ENCODE peak calls at places on chromosomes 12 and 14, in six cellular contexts. Z is GM23248, E is right atrium auricular region, Q is lower lobe of right lung, W is Panc1, X is HCT116. S is an unnamed sample.
A peak's percentile ranks its signal among the peaks of the same experiment; 100 is the strongest.

GRCh38 chr12:21773799-21774198 is 707 bp downstream of the KCNJ8 start:
- DNase-seq in Z (peak; percentile 45), X (no peak), E (no peak), W (no peak), Q (no peak), S (no peak)

GRCh38 chr12:110135012-110135411 is 10.9 kb downstream of the IFT81 start:
- DNase-seq in Q (no peak), Z (peak; percentile 91), X (no peak), E (no peak), W (no peak), S (peak; percentile 8)

GRCh38 chr12:93813181-93813580 is 136.0 kb downstream of the CRADD start:
- DNase-seq in Q (no peak), X (no peak), E (no peak), Z (peak; percentile 50), W (no peak), S (no peak)

GRCh38 chr12:47770086-47770726 is 2.8 kb upstream of the SLC48A1 start:
- DNase-seq in Z (peak; percentile 81), Q (peak; percentile 19), X (no peak), E (no peak), W (no peak), S (no peak)

GRCh38 chr14:88323520-88324199 is 591 bp upstream of the KCNK10 start:
- DNase-seq in Z (peak; percentile 32), Q (no peak), E (no peak), W (no peak), X (no peak), S (peak; percentile 38)

GRCh38 chr14:89543420-89543790 is 126.4 kb upstream of the FOXN3 start:
- DNase-seq in X (no peak), E (no peak), Q (no peak), Z (no peak), W (no peak), S (no peak)

GRCh38 chr14:34051966-34052657 is 101.2 kb upstream of the EGLN3 start:
- DNase-seq in Z (peak; percentile 83), X (peak; percentile 88), E (no peak), W (no peak), Q (no peak), S (peak; percentile 67)

GRCh38 chr12:113826805-113827204 is 139.3 kb downstream of the RBM19 start:
- DNase-seq in W (no peak), E (no peak), Z (no peak), Q (no peak), X (no peak), S (no peak)

GRCh38 chr12:76810690-76811434 is 46.9 kb downstream of the ZDHHC17 start:
- DNase-seq in X (no peak), Z (no peak), E (no peak), Q (no peak), W (no peak), S (no peak)

GRCh38 chr12:48980389-48980952 is 2.3 kb downstream of the WNT1 start:
- DNase-seq in Q (peak; percentile 58), X (no peak), E (no peak), W (no peak), Z (no peak), S (no peak)

GRCh38 chr12:26628234-26628633 is 204.8 kb downstream of the ITPR2 start:
- DNase-seq in W (no peak), Q (no peak), E (no peak), Z (peak; percentile 58), X (no peak), S (no peak)

GRCh38 chr14:87049886-87050820 is 942.8 kb downstream of the GALC start:
- DNase-seq in E (no peak), Z (peak; percentile 32), X (no peak), Q (no peak), W (no peak), S (peak; percentile 12)

GRCh38 chr14:99654235-99655000 is 9.5 kb downstream of the HHIPL1 start:
- DNase-seq in X (no peak), E (no peak), Q (peak; percentile 65), W (no peak), Z (peak; percentile 84), S (peak; percentile 70)

GRCh38 chr12:108394196-108394595 is 55.1 kb upstream of the CMKLR1 start:
- DNase-seq in E (no peak), Z (peak; percentile 43), W (no peak), Q (no peak), X (no peak), S (peak; percentile 81)

GRCh38 chr14:98769326-98769725 is 502.7 kb downstream of the BCL11B start:
- DNase-seq in X (no peak), Z (no peak), Q (no peak), W (no peak), E (no peak), S (no peak)

GRCh38 chr12:91604897-91605296 is 422.3 kb upstream of the DCN start:
- DNase-seq in Z (no peak), Q (no peak), X (no peak), E (no peak), W (no peak), S (no peak)

GRCh38 chr12:56622535-56622934 is 7.6 kb downstream of the BAZ2A start:
- DNase-seq in W (no peak), Q (no peak), Z (peak; percentile 25), E (no peak), X (no peak), S (no peak)

GRCh38 chr12:66352197-66352596 is 49.9 kb downstream of the HELB start:
- DNase-seq in Q (no peak), E (no peak), W (no peak), X (peak; percentile 19), Z (peak; percentile 33), S (peak; percentile 11)

GRCh38 chr12:121828826-121829225 is 25.0 kb downstream of the SETD1B start:
- DNase-seq in X (no peak), Z (no peak), W (no peak), E (no peak), Q (no peak), S (no peak)

GRCh38 chr14:20631023-20631820 is 10.3 kb downstream of the OR6S1 start:
- DNase-seq in X (no peak), Z (peak; percentile 61), E (no peak), Q (no peak), W (no peak), S (peak; percentile 48)

GRCh38 chr12:22126758-22127157 is 80.7 kb downstream of the CMAS start:
- DNase-seq in Z (no peak), W (no peak), E (no peak), X (no peak), Q (no peak), S (no peak)

GRCh38 chr14:41549282-41549681 is 57.4 kb upstream of the LRFN5 start:
- DNase-seq in X (no peak), E (no peak), Z (no peak), Q (no peak), W (no peak), S (no peak)

GRCh38 chr12:51392556-51393237 is 1.5 kb upstream of the GALNT6 start:
- DNase-seq in Z (peak; percentile 83), E (no peak), Q (no peak), X (no peak), W (no peak), S (no peak)

GRCh38 chr12:50425859-50426258 is 25.2 kb downstream of the LARP4 start:
- DNase-seq in E (no peak), W (no peak), Z (no peak), X (no peak), Q (no peak), S (no peak)

GRCh38 chr14:51674294-51675002 is 22.7 kb downstream of the FRMD6 start:
- DNase-seq in Q (no peak), X (peak; percentile 12), W (no peak), Z (peak; percentile 82), E (no peak), S (no peak)
- H3K9me3 ChIP-seq in Q (no peaks in the 10 kb centered on the region), X (no peaks in the 10 kb centered on the region), W (no peaks in the 10 kb centered on the region), Z (no peaks in the 10 kb centered on the region), E (no peaks in the 10 kb centered on the region), S (no peaks in the 10 kb centered on the region)

GRCh38 chr14:50823763-50824636 is 7.0 kb downstream of the NIN start:
- DNase-seq in Z (no peak), E (no peak), X (no peak), W (no peak), Q (no peak), S (no peak)
- H3K4me3 ChIP-seq in Z (peak overlapping the region; percentile 37), E (no peak overlapping the region), X (no peak overlapping the region), W (no peak overlapping the region), Q (no peak overlapping the region), S (no peak overlapping the region)

DNA sequence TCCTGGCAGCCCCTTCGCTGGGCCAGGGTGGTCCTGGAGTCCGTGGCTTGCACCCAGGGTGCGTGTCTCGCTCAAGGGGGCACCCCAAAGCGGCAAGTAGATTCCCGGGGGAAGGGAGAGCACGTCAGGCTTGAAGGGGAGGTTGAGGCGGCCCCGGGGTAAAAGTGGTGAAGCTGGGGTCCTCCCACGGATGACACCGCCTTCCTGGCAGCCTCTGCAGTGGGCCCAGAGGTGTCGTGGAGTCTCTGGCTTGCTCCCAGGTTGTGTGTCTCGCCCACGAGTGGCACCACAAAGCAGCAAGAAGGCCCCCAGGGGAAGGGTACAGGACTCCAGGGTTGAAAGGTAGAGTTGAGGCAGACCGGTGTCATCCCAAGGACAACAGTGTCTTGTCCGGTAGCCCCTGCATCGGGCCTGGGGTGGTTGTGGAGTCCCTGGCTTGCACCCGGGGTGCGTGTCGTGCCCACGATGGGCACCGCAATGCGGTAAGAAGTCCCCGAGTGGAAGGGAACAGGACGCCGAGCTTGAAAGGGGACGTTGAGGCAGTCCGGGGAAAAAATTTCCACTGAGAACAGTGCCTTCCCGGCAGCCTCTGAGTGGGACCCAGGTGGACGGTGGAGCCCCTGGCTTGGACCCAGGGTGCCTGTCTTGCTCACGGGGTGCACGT is 158.0 kb upstream of the ALG10B start:
- DNase-seq in E (peak; percentile 47), X (no peak), W (no peak), Z (no peak), Q (no peak), S (no peak)
- H3K9me3 ChIP-seq in E (no peaks in the 10 kb centered on the region), X (no peaks in the 10 kb centered on the region), W (no peaks in the 10 kb centered on the region), Z (no peaks in the 10 kb centered on the region), Q (no peaks in the 10 kb centered on the region), S (no peaks in the 10 kb centered on the region)

GRCh38 chr12:122839907-122840554 is 4.8 kb downstream of the HIP1R start:
- DNase-seq in X (no peak), E (no peak), Q (no peak), Z (peak; percentile 22), W (no peak), S (peak; percentile 28)

GRCh38 chr12:122843472-122843871 is 8.2 kb downstream of the HIP1R start:
- DNase-seq in W (no peak), Z (no peak), Q (peak; percentile 33), X (no peak), E (no peak), S (no peak)

GRCh38 chr12:122840580-122841513 is 5.6 kb downstream of the HIP1R start:
- DNase-seq in E (no peak), Q (peak; percentile 24), W (no peak), Z (peak; percentile 41), X (no peak), S (no peak)

GRCh38 chr12:122842505-122843405 is 7.5 kb downstream of the HIP1R start:
- DNase-seq in X (no peak), W (no peak), Q (peak; percentile 42), E (no peak), Z (no peak), S (no peak)

DNA sequence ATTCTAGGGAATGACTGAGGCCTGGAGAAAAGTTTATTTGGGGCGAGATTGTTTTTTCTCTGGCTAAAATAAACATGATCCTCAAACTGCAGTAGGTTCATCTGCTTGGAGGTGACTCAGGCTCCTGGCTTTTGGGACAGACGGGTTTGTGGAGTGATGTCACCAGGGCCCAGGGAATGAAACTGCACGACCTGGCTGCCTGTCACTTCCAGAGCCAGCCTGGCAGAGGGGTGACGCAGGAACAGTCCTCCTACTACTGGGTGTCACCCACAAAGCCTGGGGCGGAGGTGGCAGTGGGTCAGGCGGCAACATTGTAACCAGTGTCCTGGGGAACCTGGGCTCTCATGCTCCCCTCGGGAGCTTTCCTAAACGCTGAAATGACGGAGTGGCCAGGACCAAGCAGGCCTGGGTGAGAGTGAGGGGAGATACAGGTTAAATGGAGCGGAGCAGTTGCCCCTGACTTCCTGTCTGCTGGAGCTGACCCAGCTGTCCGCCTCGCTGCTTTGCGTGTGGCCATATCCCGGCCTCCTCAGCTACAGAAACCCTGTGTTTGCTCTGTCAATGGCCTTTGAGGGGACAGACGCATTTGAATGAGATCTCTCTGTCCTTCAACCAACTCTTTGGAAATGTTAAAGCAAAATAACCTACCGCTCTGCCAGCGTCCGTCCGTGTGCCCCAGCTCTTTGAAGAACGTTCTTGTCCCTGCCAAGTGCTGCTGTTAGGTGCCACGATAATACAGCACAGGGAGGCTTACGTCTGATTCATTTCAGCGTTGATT is 6.5 kb downstream of the HIP1R start:
- DNase-seq in W (no peak), E (no peak), Z (peak; percentile 90), Q (peak; percentile 44), X (peak; percentile 22), S (peak; percentile 62)
- H3K4me3 ChIP-seq in W (no peak overlapping the region), E (no peak overlapping the region), Z (no peak overlapping the region), Q (no peak overlapping the region), X (no peak overlapping the region), S (no peak overlapping the region)